ENCODE peak calls at places on chromosome X, in seven cellular contexts. One of them, this sample, is unnamed.

GRCh38 chrX:107541244-107541643 is 87.1 kb upstream of the PRPS1 start:
- DNase-seq in bronchial epithelial cell: no peak
- DNase-seq in RWPE1: no peak
- DNase-seq in ovary: no peak
- DNase-seq in ascending aorta: no peak
- DNase-seq in WERI-Rb-1: no peak
- DNase-seq in H9: no peak
- DNase-seq in this sample: no peak

GRCh38 chrX:153469811-153470410 is 465 bp downstream of the HAUS7 start:
- DNase-seq in RWPE1: no peak
- DNase-seq in ovary: no peak
- DNase-seq in ascending aorta: no peak
- DNase-seq in WERI-Rb-1: peak; percentile 51
- DNase-seq in bronchial epithelial cell: peak; percentile 8
- DNase-seq in H9: no peak
- DNase-seq in this sample: no peak

GRCh38 chrX:38375888-38376287 is 23.5 kb downstream of the OTC start:
- DNase-seq in ovary: no peak
- DNase-seq in RWPE1: no peak
- DNase-seq in WERI-Rb-1: peak; percentile 11
- DNase-seq in ascending aorta: no peak
- DNase-seq in bronchial epithelial cell: peak; percentile 15
- DNase-seq in H9: no peak
- DNase-seq in this sample: no peak

GRCh38 chrX:139881130-139881529 is 51.7 kb downstream of the ATP11C start:
- DNase-seq in ovary: no peak
- DNase-seq in ascending aorta: no peak
- DNase-seq in bronchial epithelial cell: peak; percentile 61
- DNase-seq in WERI-Rb-1: no peak
- DNase-seq in H9: no peak
- DNase-seq in RWPE1: no peak
- DNase-seq in this sample: no peak

GRCh38 chrX:129984196-129984962 is 1.9 kb downstream of the BCORL1 start:
- DNase-seq in ovary: peak; percentile 37
- DNase-seq in bronchial epithelial cell: no peak
- DNase-seq in WERI-Rb-1: peak; percentile 36
- DNase-seq in ascending aorta: no peak
- DNase-seq in H9: peak; percentile 34
- DNase-seq in RWPE1: no peak
- DNase-seq in this sample: peak; percentile 67

GRCh38 chrX:19839770-19840254 is 47.6 kb downstream of the SH3KBP1 start:
- DNase-seq in RWPE1: peak; percentile 29
- DNase-seq in ovary: no peak
- DNase-seq in bronchial epithelial cell: peak; percentile 70
- DNase-seq in ascending aorta: no peak
- DNase-seq in WERI-Rb-1: no peak
- DNase-seq in H9: no peak
- DNase-seq in this sample: no peak

GRCh38 chrX:47540754-47541538 is 20.1 kb upstream of the ARAF start:
- DNase-seq in bronchial epithelial cell: peak; percentile 80
- DNase-seq in WERI-Rb-1: peak; percentile 73
- DNase-seq in ascending aorta: peak; percentile 54
- DNase-seq in ovary: peak; percentile 76
- DNase-seq in H9: peak; percentile 86
- DNase-seq in RWPE1: peak; percentile 87
- DNase-seq in this sample: peak; percentile 93

GRCh38 chrX:153944140-153944799 is at the start of gene RENBP:
- DNase-seq in ascending aorta: no peak
- DNase-seq in RWPE1: no peak
- DNase-seq in ovary: no peak
- DNase-seq in H9: peak; percentile 67
- DNase-seq in bronchial epithelial cell: no peak
- DNase-seq in WERI-Rb-1: peak; percentile 60
- DNase-seq in this sample: no peak

GRCh38 chrX:154512879-154513553 is 3.0 kb downstream of the FAM3A start:
- DNase-seq in ascending aorta: no peak
- DNase-seq in ovary: no peak
- DNase-seq in WERI-Rb-1: no peak
- DNase-seq in H9: no peak
- DNase-seq in RWPE1: no peak
- DNase-seq in bronchial epithelial cell: no peak
- DNase-seq in this sample: no peak

GRCh38 chrX:48465336-48465933 is 4.6 kb downstream of the SLC38A5 start:
- DNase-seq in ovary: no peak
- DNase-seq in ascending aorta: no peak
- DNase-seq in WERI-Rb-1: no peak
- DNase-seq in bronchial epithelial cell: peak; percentile 82
- DNase-seq in H9: no peak
- DNase-seq in RWPE1: no peak
- DNase-seq in this sample: no peak

GRCh38 chrX:2351999-2352995 is 148.5 kb downstream of the DHRSX start:
- DNase-seq in bronchial epithelial cell: peak; percentile 22
- DNase-seq in ovary: no peak
- DNase-seq in WERI-Rb-1: no peak
- DNase-seq in RWPE1: no peak
- DNase-seq in H9: no peak
- DNase-seq in ascending aorta: no peak
- DNase-seq in this sample: no peak

GRCh38 chrX:7192871-7193270 is 44.9 kb upstream of the PUDP start:
- DNase-seq in ovary: no peak
- DNase-seq in ascending aorta: no peak
- DNase-seq in WERI-Rb-1: no peak
- DNase-seq in H9: no peak
- DNase-seq in RWPE1: no peak
- DNase-seq in bronchial epithelial cell: no peak
- DNase-seq in this sample: no peak

GRCh38 chrX:7194606-7195005 is 46.7 kb upstream of the PUDP start:
- DNase-seq in ovary: no peak
- DNase-seq in ascending aorta: no peak
- DNase-seq in RWPE1: no peak
- DNase-seq in H9: no peak
- DNase-seq in WERI-Rb-1: no peak
- DNase-seq in bronchial epithelial cell: no peak
- DNase-seq in this sample: no peak

GRCh38 chrX:7190157-7190556 is 42.2 kb upstream of the PUDP start:
- DNase-seq in RWPE1: no peak
- DNase-seq in WERI-Rb-1: peak; percentile 37
- DNase-seq in bronchial epithelial cell: no peak
- DNase-seq in ovary: no peak
- DNase-seq in ascending aorta: no peak
- DNase-seq in H9: no peak
- DNase-seq in this sample: no peak

GRCh38 chrX:7191681-7192110 is 43.7 kb upstream of the PUDP start:
- DNase-seq in H9: peak; percentile 69
- DNase-seq in ovary: no peak
- DNase-seq in RWPE1: no peak
- DNase-seq in bronchial epithelial cell: no peak
- DNase-seq in ascending aorta: no peak
- DNase-seq in WERI-Rb-1: peak; percentile 35
- DNase-seq in this sample: no peak
- TF ChIP-seq CTCF in H9: peak; percentile 66
- TF ChIP-seq CTCF in ovary: no peak
- TF ChIP-seq CTCF in RWPE1: no peak
- TF ChIP-seq CTCF in bronchial epithelial cell: peak; percentile 8
- TF ChIP-seq CTCF in ascending aorta: no peak
- TF ChIP-seq CTCF in WERI-Rb-1: peak; percentile 59
- TF ChIP-seq CTCF in this sample: no peak

GRCh38 chrX:135707880-135708279 is 5.6 kb upstream of the CT45A1 start:
- DNase-seq in RWPE1: no peak
- DNase-seq in ascending aorta: no peak
- DNase-seq in WERI-Rb-1: peak; percentile 59
- DNase-seq in ovary: no peak
- DNase-seq in bronchial epithelial cell: no peak
- DNase-seq in H9: peak; percentile 64
- DNase-seq in this sample: no peak
- TF ChIP-seq CTCF in RWPE1: no peak
- TF ChIP-seq CTCF in ascending aorta: peak; percentile 16
- TF ChIP-seq CTCF in WERI-Rb-1: peak; percentile 64
- TF ChIP-seq CTCF in ovary: no peak
- TF ChIP-seq CTCF in bronchial epithelial cell: peak; percentile 13
- TF ChIP-seq CTCF in H9: peak; percentile 45
- TF ChIP-seq CTCF in this sample: no peak

GRCh38 chrX:21781525-21781924 is 23.6 kb upstream of the SMPX start:
- DNase-seq in ovary: no peak
- DNase-seq in ascending aorta: no peak
- DNase-seq in RWPE1: no peak
- DNase-seq in bronchial epithelial cell: no peak
- DNase-seq in WERI-Rb-1: no peak
- DNase-seq in H9: no peak
- DNase-seq in this sample: no peak
- TF ChIP-seq CTCF in ovary: no peak
- TF ChIP-seq CTCF in ascending aorta: no peak
- TF ChIP-seq CTCF in RWPE1: no peak
- TF ChIP-seq CTCF in bronchial epithelial cell: no peak
- TF ChIP-seq CTCF in WERI-Rb-1: no peak
- TF ChIP-seq CTCF in H9: no peak
- TF ChIP-seq CTCF in this sample: no peak

DNA sequence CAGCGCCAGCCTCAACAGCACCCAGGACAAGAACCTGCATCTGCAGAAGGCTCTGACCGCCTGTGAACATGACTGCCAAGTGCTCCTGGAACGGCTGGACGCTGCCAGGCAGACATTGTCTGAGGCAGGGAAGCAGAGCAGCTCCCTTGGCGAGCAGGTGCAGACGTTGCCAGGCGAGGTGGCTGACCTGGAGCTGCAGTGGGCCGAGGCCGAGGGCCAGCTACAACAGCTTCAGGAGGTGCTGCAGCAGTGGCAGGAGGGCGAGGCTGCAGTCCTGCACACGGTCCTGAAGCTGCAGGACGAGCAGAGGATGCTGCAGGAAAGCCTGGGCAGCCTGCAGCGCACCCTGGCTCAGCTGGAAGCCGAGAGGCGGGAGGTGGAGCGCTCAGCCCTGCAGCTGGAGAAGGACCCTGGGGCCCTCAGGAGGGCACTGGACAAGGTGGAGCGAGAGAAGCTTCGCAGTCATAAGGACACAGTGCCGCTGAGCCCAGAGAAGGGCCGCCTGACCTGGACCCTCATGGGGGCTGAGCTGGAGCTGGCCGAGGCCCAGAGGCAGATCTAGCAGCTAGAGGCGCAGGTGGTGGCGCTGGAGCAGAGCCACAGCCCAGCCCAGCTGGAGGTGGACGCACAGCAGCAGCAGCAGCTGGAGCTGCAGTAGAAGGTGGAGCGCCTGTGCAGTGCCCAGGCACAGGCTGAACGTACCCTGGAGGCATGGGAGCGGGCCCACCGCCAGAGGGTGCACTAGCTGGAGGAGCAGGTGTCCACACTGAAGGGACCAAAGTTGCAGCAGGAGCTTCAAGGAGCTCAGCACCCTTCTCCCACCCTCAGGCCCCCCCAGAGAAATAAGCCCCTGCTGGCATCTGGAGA is 16.4 kb downstream of the SMIM10L2A start:
- DNase-seq in ovary: peak; percentile 10
- DNase-seq in RWPE1: no peak
- DNase-seq in bronchial epithelial cell: no peak
- DNase-seq in ascending aorta: no peak
- DNase-seq in WERI-Rb-1: no peak
- DNase-seq in H9: no peak
- DNase-seq in this sample: no peak
- TF ChIP-seq CTCF in ovary: no peak
- TF ChIP-seq CTCF in RWPE1: no peak
- TF ChIP-seq CTCF in bronchial epithelial cell: no peak
- TF ChIP-seq CTCF in ascending aorta: no peak
- TF ChIP-seq CTCF in WERI-Rb-1: peak; percentile 26
- TF ChIP-seq CTCF in H9: peak; percentile 48
- TF ChIP-seq CTCF in this sample: no peak

DNA sequence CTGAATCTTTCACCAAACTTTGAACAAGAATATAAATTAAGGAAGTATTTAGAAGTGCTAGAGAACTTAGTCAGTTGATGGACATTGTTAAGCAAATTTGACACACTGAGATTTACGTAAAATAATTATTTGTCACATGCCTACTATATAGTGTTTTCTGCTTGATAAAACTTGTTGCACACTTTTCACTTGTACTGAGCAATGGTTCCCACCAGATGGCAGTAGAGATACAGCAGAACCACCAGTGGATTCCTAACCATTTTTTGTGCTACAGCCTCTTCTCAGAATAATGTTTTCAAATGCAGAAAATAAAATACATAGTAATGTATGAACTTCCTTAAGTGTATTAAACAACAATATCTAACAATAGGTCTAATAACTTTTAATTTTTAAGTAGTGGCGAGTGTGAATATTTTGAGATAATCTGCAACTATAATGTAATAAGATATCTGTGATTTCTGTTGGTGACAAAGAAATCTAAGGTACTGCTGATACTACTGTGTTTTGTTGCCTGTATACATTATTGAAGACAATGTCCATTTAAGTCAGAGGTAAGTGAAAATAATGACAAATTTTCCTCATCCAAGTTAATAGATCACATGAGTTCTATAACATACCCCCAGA is 81.2 kb downstream of the APOOL start:
- DNase-seq in bronchial epithelial cell: peak; percentile 33
- DNase-seq in ascending aorta: no peak
- DNase-seq in RWPE1: peak; percentile 17
- DNase-seq in H9: no peak
- DNase-seq in WERI-Rb-1: no peak
- DNase-seq in ovary: no peak
- DNase-seq in this sample: no peak
- TF ChIP-seq CTCF in bronchial epithelial cell: peak; percentile 45
- TF ChIP-seq CTCF in ascending aorta: peak; percentile 72
- TF ChIP-seq CTCF in RWPE1: peak; percentile 72
- TF ChIP-seq CTCF in H9: peak; percentile 78
- TF ChIP-seq CTCF in WERI-Rb-1: peak; percentile 61
- TF ChIP-seq CTCF in ovary: peak; percentile 27
- TF ChIP-seq CTCF in this sample: peak; percentile 54

GRCh38 chrX:39440734-39441305 is 639.6 kb downstream of the MID1IP1 start:
- DNase-seq in RWPE1: no peak
- DNase-seq in ascending aorta: no peak
- DNase-seq in WERI-Rb-1: no peak
- DNase-seq in ovary: no peak
- DNase-seq in bronchial epithelial cell: no peak
- DNase-seq in H9: no peak
- DNase-seq in this sample: peak; percentile 28

GRCh38 chrX:39449352-39449751 is 648.1 kb downstream of the MID1IP1 start:
- DNase-seq in RWPE1: no peak
- DNase-seq in WERI-Rb-1: no peak
- DNase-seq in ascending aorta: no peak
- DNase-seq in bronchial epithelial cell: no peak
- DNase-seq in H9: no peak
- DNase-seq in ovary: no peak
- DNase-seq in this sample: no peak

GRCh38 chrX:39443240-39443639 is 642.0 kb downstream of the MID1IP1 start:
- DNase-seq in RWPE1: no peak
- DNase-seq in WERI-Rb-1: no peak
- DNase-seq in ovary: no peak
- DNase-seq in bronchial epithelial cell: no peak
- DNase-seq in ascending aorta: no peak
- DNase-seq in H9: no peak
- DNase-seq in this sample: no peak

GRCh38 chrX:39442332-39442731 is 641.1 kb downstream of the MID1IP1 start:
- DNase-seq in bronchial epithelial cell: no peak
- DNase-seq in WERI-Rb-1: no peak
- DNase-seq in H9: no peak
- DNase-seq in ovary: no peak
- DNase-seq in ascending aorta: no peak
- DNase-seq in RWPE1: no peak
- DNase-seq in this sample: peak; percentile 14

DNA sequence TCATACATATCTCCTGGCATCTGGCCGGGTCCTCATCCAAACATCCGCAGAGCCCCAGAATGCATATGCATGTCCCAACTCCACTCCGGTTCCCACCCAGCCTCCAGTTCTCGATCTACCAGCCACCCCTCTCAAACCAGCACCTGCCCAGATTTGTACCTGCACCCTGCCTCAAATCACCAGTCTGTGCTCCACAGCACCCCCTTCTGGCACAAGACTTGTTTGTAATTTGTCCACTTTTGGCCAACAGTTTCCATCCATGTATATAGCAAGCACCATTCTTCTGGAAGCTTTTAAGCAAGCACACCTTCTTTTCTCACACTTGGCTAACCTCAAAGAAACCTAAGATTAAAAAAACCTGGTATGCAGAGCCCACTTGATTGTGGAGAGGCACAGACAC is 644.1 kb downstream of the MID1IP1 start:
- DNase-seq in bronchial epithelial cell: no peak
- DNase-seq in WERI-Rb-1: peak; percentile 46
- DNase-seq in ascending aorta: no peak
- DNase-seq in ovary: no peak
- DNase-seq in H9: peak; percentile 63
- DNase-seq in RWPE1: no peak
- DNase-seq in this sample: no peak
- TF ChIP-seq CTCF in bronchial epithelial cell: peak; percentile 19
- TF ChIP-seq CTCF in WERI-Rb-1: peak; percentile 63
- TF ChIP-seq CTCF in ascending aorta: peak; percentile 22
- TF ChIP-seq CTCF in ovary: no peak
- TF ChIP-seq CTCF in H9: peak; percentile 60
- TF ChIP-seq CTCF in RWPE1: no peak
- TF ChIP-seq CTCF in this sample: no peak